ENCODE peak calls at places on chromosomes 4 and X, in nine cellular contexts. T is GM12865; K is CD8-positive, alpha-beta memory T cell; W is T-cell; C is ELR; N is activated CD4-positive, alpha-beta T cell treated with anti-CD3 and anti-CD28 coated beads, Interleukin-2, amount 10 ng/mL, durations not matched to agents 7 days and 5 days; O is WTC11; V is fibroblast of lung; B is NCI-H2081. D is an unnamed sample.

GRCh38 chrX:73127700-73128241 is 48.5 kb upstream of the PABPC1L2A start:
- DNase-seq in T (no peak), K (no peak), W (no peak), C (no peak), N (no peak), O (peak), V (no peak), B (no peak), D (no peak)

GRCh38 chrX:68433155-68433980 is at the start of gene OPHN1:
- DNase-seq in T (peak), K (no peak), W (no peak), C (peak), N (no peak), O (peak), V (peak), B (no peak), D (no peak)

GRCh38 chr4:162104459-162105124 is 59.2 kb downstream of the FSTL5 start:
- DNase-seq in T (no peak), K (no peak), W (no peak), C (no peak), N (no peak), O (no peak), V (no peak), B (no peak), D (no peak)

GRCh38 chr4:107094332-107094731 is 58.2 kb upstream of the DKK2 start:
- DNase-seq in T (peak), K (no peak), W (no peak), C (peak), N (no peak), O (no peak), V (peak), B (peak), D (no peak)

GRCh38 chrX:56550667-56551066 is 12.8 kb upstream of the UBQLN2 start:
- DNase-seq in T (no peak), K (no peak), W (no peak), C (no peak), N (no peak), O (no peak), V (no peak), B (no peak), D (no peak)

GRCh38 chrX:15349046-15349445 is 13.7 kb upstream of the PIGA start:
- DNase-seq in T (peak), K (no peak), W (no peak), C (peak), N (peak), O (no peak), V (peak), B (peak), D (peak)

GRCh38 chr4:7287274-7287917 is 95.1 kb downstream of the SORCS2 start:
- DNase-seq in T (no peak), K (no peak), W (no peak), C (no peak), N (no peak), O (no peak), V (no peak), B (no peak), D (no peak)

GRCh38 chrX:10101269-10101668 is 55.5 kb upstream of the CLCN4 start:
- DNase-seq in T (no peak), K (no peak), W (no peak), C (peak), N (no peak), O (no peak), V (no peak), B (no peak), D (no peak)

GRCh38 chrX:13345037-13345436 is 25.2 kb upstream of the ATXN3L start:
- DNase-seq in T (peak), K (no peak), W (no peak), C (no peak), N (no peak), O (no peak), V (no peak), B (no peak), D (no peak)

GRCh38 chr4:72767903-72768817 is 199.1 kb upstream of the ADAMTS3 start:
- DNase-seq in T (no peak), K (no peak), W (no peak), C (peak), N (no peak), O (no peak), V (peak), B (no peak), D (no peak)

GRCh38 chrX:39631275-39631674 is 466.5 kb downstream of the BCOR start:
- DNase-seq in T (no peak), K (no peak), W (no peak), C (no peak), N (no peak), O (no peak), V (no peak), B (no peak), D (no peak)

GRCh38 chr4:172628263-172628662 is 540.3 kb upstream of the GALNT7 start:
- DNase-seq in T (no peak), K (no peak), W (no peak), C (no peak), N (no peak), O (no peak), V (no peak), B (no peak), D (no peak)

GRCh38 chr4:22356996-22357596 is 158.8 kb downstream of the ADGRA3 start:
- DNase-seq in T (peak), K (no peak), W (no peak), C (peak), N (no peak), O (no peak), V (peak), B (peak), D (no peak)

GRCh38 chr4:149248191-149248590 is 567.5 kb downstream of the IQCM start:
- DNase-seq in T (no peak), K (no peak), W (no peak), C (no peak), N (no peak), O (no peak), V (peak), B (no peak), D (no peak)

GRCh38 chr4:2333916-2334644 is 72.2 kb upstream of the MXD4 start:
- DNase-seq in T (no peak), K (no peak), W (no peak), C (no peak), N (no peak), O (no peak), V (no peak), B (no peak), D (no peak)

GRCh38 chr4:2932951-2933565 is 30.1 kb downstream of the NOP14 start:
- DNase-seq in T (peak), K (no peak), W (no peak), C (no peak), N (no peak), O (no peak), V (no peak), B (no peak), D (no peak)

GRCh38 chrX:18441780-18442367 is 16.5 kb downstream of the CDKL5 start:
- DNase-seq in T (no peak), K (no peak), W (no peak), C (no peak), N (no peak), O (no peak), V (no peak), B (no peak), D (no peak)

GRCh38 chr4:162659716-162660115 is 495.9 kb upstream of the FSTL5 start:
- DNase-seq in T (no peak), K (no peak), W (no peak), C (peak), N (no peak), O (no peak), V (peak), B (no peak), D (no peak)

GRCh38 chrX:111634823-111635410 is 46.1 kb upstream of the ALG13 start:
- DNase-seq in T (no peak), K (no peak), W (no peak), C (no peak), N (no peak), O (no peak), V (no peak), B (peak), D (no peak)

GRCh38 chrX:100695302-100695701 is 36.6 kb downstream of the SYTL4 start:
- DNase-seq in T (no peak), K (no peak), W (no peak), C (peak), N (no peak), O (no peak), V (no peak), B (no peak), D (no peak)

GRCh38 chr4:55485821-55486220 is 60.9 kb downstream of the CLOCK start:
- DNase-seq in T (no peak), K (no peak), W (no peak), C (no peak), N (no peak), O (no peak), V (no peak), B (no peak), D (no peak)

GRCh38 chrX:132425744-132426318 is 63.0 kb downstream of the MBNL3 start:
- DNase-seq in T (peak), K (no peak), W (no peak), C (no peak), N (no peak), O (no peak), V (no peak), B (no peak), D (no peak)

GRCh38 chr4:6507345-6507744 is 34.9 kb upstream of the PPP2R2C start:
- DNase-seq in T (no peak), K (no peak), W (no peak), C (no peak), N (peak), O (no peak), V (no peak), B (no peak), D (no peak)